ENCODE peak calls at places on chromosomes 7 and 10, in five cellular contexts. A, R, G, F and V are unnamed samples.
A peak's percentile ranks its signal among the peaks of the same experiment; 100 is the strongest.

GRCh38 chr7:115232041-115232440 is 310.1 kb downstream of the MDFIC start:
- DNase-seq in A (peak; percentile 27), G (no peak), F (no peak), R (no peak), V (no peak)

GRCh38 chr7:106216517-106217088 is 68.2 kb downstream of the NAMPT start:
- DNase-seq in G (peak; percentile 71), A (peak; percentile 97), F (peak; percentile 51), R (peak; percentile 28), V (no peak)

GRCh38 chr10:28710227-28710889 is 33.0 kb downstream of the BAMBI start:
- DNase-seq in G (peak; percentile 44), A (no peak), F (peak; percentile 5), R (peak; percentile 49), V (peak; percentile 33)

GRCh38 chr10:109945473-109946177 is 22.3 kb upstream of the XPNPEP1 start:
- DNase-seq in F (no peak), R (no peak), G (no peak), A (no peak), V (no peak)

GRCh38 chr7:102009628-102010027 is 192.2 kb downstream of the CUX1 start:
- DNase-seq in F (no peak), R (no peak), A (peak; percentile 45), G (no peak), V (no peak)

GRCh38 chr7:153835712-153836265 is 216.4 kb upstream of the DPP6 start:
- DNase-seq in G (peak; percentile 37), F (no peak), R (no peak), A (no peak), V (no peak)

GRCh38 chr7:133047321-133047720 is 34.6 kb downstream of the CHCHD3 start:
- DNase-seq in A (no peak), G (no peak), F (no peak), R (no peak), V (no peak)

GRCh38 chr7:35983585-35983984 is 169.5 kb upstream of the EEPD1 start:
- DNase-seq in G (no peak), R (no peak), F (no peak), A (no peak), V (no peak)

GRCh38 chr10:69048103-69048502 is 39.8 kb upstream of the SRGN start:
- DNase-seq in G (peak; percentile 72), F (peak; percentile 50), R (no peak), A (peak; percentile 76), V (no peak)

GRCh38 chr7:87920578-87920977 is 13.5 kb upstream of the ADAM22 start:
- DNase-seq in F (no peak), R (no peak), G (no peak), A (no peak), V (no peak)

GRCh38 chr10:110852897-110853296 is 18.8 kb upstream of the PDCD4 start:
- DNase-seq in A (no peak), F (no peak), R (no peak), G (no peak), V (no peak)

GRCh38 chr10:89644691-89644966 is 413 bp downstream of the PANK1 start:
- DNase-seq in A (no peak), F (no peak), R (no peak), G (no peak), V (no peak)

GRCh38 chr10:89643812-89644690 is 991 bp downstream of the PANK1 start:
- DNase-seq in R (peak; percentile 75), A (peak; percentile 96), G (peak; percentile 90), F (peak; percentile 87), V (peak; percentile 71)

GRCh38 chr10:89646833-89647570 is 2.0 kb upstream of the PANK1 start:
- DNase-seq in R (no peak), F (no peak), G (no peak), A (no peak), V (no peak)

GRCh38 chr10:89644967-89645741 is at the start of gene PANK1:
- DNase-seq in G (peak; percentile 83), F (peak; percentile 73), R (peak; percentile 65), A (peak; percentile 74), V (peak; percentile 90)

GRCh38 chr10:89645742-89646172 is 715 bp upstream of the PANK1 start:
- DNase-seq in F (peak; percentile 24), A (no peak), G (no peak), R (no peak), V (no peak)
- H3K27ac ChIP-seq in F (peak overlapping the region; percentile 92), A (peak overlapping the region; percentile 69), G (peak overlapping the region; percentile 56), R (peak overlapping the region; percentile 86), V (peak overlapping the region; percentile 63)

GRCh38 chr7:6691103-6691502 is 15.6 kb downstream of the ZNF12 start:
- DNase-seq in F (no peak), A (no peak), G (no peak), R (no peak), V (no peak)

DNA sequence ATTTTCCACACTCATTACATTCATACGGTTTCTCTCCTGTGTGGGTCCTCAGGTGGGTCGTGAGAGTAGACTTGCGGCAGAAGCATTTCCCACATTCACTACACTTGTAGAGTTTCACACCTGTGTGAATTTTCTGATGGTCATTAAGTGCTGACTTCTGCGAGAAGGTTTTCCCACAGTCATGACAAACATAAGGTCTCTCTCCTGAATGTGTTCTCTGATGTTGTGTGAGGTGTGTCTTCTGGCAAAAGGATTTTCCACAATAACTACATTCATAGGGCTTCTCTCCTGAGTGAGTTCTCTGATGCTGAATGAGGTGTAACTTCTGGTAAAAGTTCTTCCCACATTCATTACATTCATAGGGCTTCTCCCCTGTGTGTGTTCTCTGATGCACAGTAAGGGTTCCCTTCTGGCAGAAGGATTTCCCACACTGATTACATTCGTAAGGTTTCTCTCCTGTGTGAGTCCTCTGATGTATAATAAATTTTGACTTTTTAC is 15.1 kb downstream of the ZNF12 start:
- DNase-seq in F (no peak), G (no peak), R (no peak), A (peak; percentile 30), V (no peak)
- H3K9me3 ChIP-seq in F (peaks cover 47% of the 10 kb centered on the region), G (peaks cover 35% of the 10 kb centered on the region), R (peaks cover 80% of the 10 kb centered on the region), A (peaks cover 95% of the 10 kb centered on the region), V (peaks cover 27% of the 10 kb centered on the region)

GRCh38 chr10:14748471-14748870 is 26.2 kb downstream of the FAM107B start:
- DNase-seq in G (peak; percentile 21), F (peak; percentile 29), R (no peak), A (no peak), V (peak; percentile 76)

GRCh38 chr10:14749051-14749809 is 25.5 kb downstream of the FAM107B start:
- DNase-seq in F (peak; percentile 34), G (peak; percentile 37), A (no peak), R (no peak), V (peak; percentile 68)

GRCh38 chr10:14751576-14752330 is 22.9 kb downstream of the FAM107B start:
- DNase-seq in F (peak; percentile 66), A (peak; percentile 26), G (peak; percentile 39), R (no peak), V (peak; percentile 90)

GRCh38 chr10:14750900-14751575 is 23.7 kb downstream of the FAM107B start:
- DNase-seq in R (no peak), G (no peak), F (peak; percentile 32), A (no peak), V (no peak)
- H3K27ac ChIP-seq in R (no peak overlapping the region), G (no peak overlapping the region), F (peak overlapping the region; percentile 75), A (no peak overlapping the region), V (peak overlapping the region; percentile 85)

DNA sequence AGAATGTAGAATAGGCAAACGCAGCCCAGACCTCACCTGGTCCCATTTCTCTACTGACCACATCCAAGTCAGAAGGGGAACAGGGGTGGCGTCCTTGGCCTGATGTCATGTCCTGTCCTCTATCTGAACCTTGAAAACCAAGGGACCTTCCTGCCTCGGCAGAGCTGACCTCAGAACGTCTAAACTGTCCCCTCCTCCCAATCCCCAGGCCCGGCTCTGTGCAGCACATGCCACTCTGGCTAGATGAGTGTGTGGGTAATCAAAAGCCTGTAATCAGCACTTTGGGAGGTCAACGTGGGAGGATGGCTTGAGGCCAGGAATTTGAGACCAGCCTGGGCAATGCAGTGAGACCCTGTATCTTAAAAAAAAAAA is 46.5 kb upstream of the ZNF479 start:
- DNase-seq in A (no peak), R (no peak), G (no peak), F (no peak), V (no peak)
- H3K9me3 ChIP-seq in A (peaks cover 47% of the 10 kb centered on the region), R (no peaks in the 10 kb centered on the region), G (no peaks in the 10 kb centered on the region), F (no peaks in the 10 kb centered on the region), V (peaks cover 13% of the 10 kb centered on the region)

GRCh38 chr7:66771795-66772194 is 31.3 kb downstream of the RABGEF1 start:
- DNase-seq in G (no peak), A (no peak), R (no peak), F (no peak), V (no peak)

GRCh38 chr7:66768865-66769832 is 28.6 kb downstream of the RABGEF1 start:
- DNase-seq in G (no peak), R (no peak), F (no peak), A (peak; percentile 59), V (no peak)

GRCh38 chr7:66766041-66766440 is 25.5 kb downstream of the RABGEF1 start:
- DNase-seq in F (no peak), G (no peak), R (no peak), A (no peak), V (no peak)

DNA sequence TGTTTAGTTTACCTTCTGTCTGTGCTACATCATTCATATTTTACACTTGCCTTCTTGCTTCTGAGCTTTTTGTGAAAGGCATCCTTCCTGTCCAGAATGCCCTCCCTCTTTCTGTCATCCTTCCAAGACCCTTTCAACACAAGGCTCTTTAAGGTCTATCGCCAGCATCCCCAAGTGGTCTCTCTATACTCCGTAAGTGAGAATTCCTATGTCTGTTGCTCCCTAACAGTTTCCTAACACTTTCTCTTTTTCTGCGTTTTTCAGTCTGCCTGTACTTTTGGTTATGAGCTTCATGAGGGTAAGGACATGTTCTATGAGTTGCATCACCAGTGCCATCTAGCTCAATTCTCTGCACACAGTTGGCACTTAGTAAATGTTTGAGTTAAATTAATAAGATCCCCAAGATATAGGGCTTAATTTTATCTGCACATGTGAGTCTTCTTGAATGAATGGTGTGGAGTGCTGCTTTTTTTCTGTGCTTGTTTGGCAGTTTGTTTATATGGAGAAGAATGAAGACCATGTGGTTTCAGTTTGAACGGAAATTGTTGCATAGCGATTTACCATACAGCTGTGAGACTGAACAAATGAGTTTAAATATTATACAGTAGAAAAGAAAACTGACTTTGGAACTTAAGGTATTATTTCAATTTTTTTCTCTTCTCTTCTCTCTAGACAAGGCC is 29.4 kb downstream of the RABGEF1 start:
- DNase-seq in R (no peak), F (no peak), A (peak; percentile 74), G (no peak), V (no peak)
- H3K27ac ChIP-seq in R (no peak overlapping the region), F (no peak overlapping the region), A (peak overlapping the region; percentile 73), G (no peak overlapping the region), V (no peak overlapping the region)

DNA sequence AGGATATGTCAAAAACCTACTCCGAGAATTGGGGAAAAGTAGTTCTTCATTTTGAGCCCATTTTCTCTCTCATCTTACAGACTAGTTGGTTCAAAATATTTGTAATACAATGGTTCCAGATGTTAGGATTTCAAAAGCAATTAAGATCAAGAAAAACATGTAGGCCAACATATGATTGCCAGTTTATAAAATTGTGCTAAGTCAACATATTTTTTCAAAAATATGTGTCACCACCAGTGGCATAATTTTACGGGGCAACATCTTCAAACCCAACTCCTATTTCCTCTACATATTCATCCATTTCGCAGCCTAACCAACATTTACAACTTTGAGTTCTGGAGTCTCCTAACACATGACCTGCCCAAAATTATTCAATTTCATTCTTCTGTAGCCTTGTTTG is 514.5 kb upstream of the TPK1 start:
- DNase-seq in G (no peak), F (no peak), A (no peak), R (no peak), V (no peak)
- H3K9me3 ChIP-seq in G (no peaks in the 10 kb centered on the region), F (no peaks in the 10 kb centered on the region), A (peaks cover 6% of the 10 kb centered on the region), R (no peaks in the 10 kb centered on the region), V (no peaks in the 10 kb centered on the region)

DNA sequence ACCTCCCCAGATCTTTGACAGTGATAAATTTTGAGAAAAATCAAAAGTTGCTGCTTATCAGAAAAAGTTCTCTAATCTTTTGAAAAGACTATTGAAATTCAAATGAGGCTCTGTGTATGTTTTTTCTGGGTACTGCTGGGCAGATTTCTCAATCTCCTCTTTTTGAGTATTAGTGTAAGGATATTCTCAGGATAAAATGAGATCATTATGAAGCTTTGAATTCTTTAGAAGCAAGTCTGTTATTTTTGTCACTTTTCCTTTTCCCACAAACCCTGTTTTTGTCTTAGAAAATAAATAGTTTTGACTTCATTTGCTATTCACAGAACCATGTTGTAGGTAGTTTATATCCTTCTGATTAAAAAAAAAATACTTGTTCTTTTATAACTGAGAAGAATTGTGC is 7.9 kb downstream of the STAM start:
- DNase-seq in F (no peak), R (no peak), G (no peak), A (no peak), V (no peak)
- H3K27ac ChIP-seq in F (no peak overlapping the region), R (no peak overlapping the region), G (no peak overlapping the region), A (no peak overlapping the region), V (no peak overlapping the region)